ENCODE peak calls at places on chromosome 16, in ten cellular contexts. E is T-helper 2 cell, S is natural killer cell, K is progenitor cell of endocrine pancreas, N is HTR-8/SVneo, V is thoracic aorta, Q is NCI-H748 treated with DMSO at 0.1 percent for 48 hours, D is MCF 10A, T is esophagus muscularis mucosa, H is non-pigmented ciliary epithelial cell. U is an unnamed sample.
A peak's percentile ranks its signal among the peaks of the same experiment; 100 is the strongest.

GRCh38 chr16:12157510-12158093 is 181.1 kb downstream of the SNX29 start:
- DNase-seq in E (no peak), S (no peak), K (no peak), N (peak; percentile 34), V (no peak), Q (no peak), D (no peak), T (no peak), H (no peak), U (no peak)

GRCh38 chr16:6193718-6194117 is 1096.1 kb upstream of the EEF2KMT start:
- DNase-seq in E (no peak), S (no peak), K (peak; percentile 62), N (no peak), V (no peak), Q (no peak), D (no peak), T (no peak), H (no peak), U (no peak)

GRCh38 chr16:21684199-21684598 is 20.4 kb downstream of the OTOA start:
- DNase-seq in E (no peak), S (peak; percentile 20), K (no peak), N (no peak), V (no peak), Q (no peak), D (peak; percentile 27), T (no peak), H (no peak), U (peak; percentile 28)

GRCh38 chr16:70680495-70681381 is 5.1 kb downstream of the MTSS2 start:
- DNase-seq in E (no peak), S (no peak), K (no peak), N (no peak), V (no peak), Q (no peak), D (no peak), T (no peak), H (no peak), U (no peak)

GRCh38 chr16:10988164-10988803 is 43.9 kb downstream of the CLEC16A start:
- DNase-seq in E (no peak), S (no peak), K (no peak), N (no peak), V (no peak), Q (no peak), D (no peak), T (no peak), H (no peak), U (peak; percentile 49)

GRCh38 chr16:11256657-11257130 is 690 bp upstream of the SOCS1 start:
- DNase-seq in E (no peak), S (no peak), K (peak; percentile 42), N (no peak), V (no peak), Q (no peak), D (peak; percentile 46), T (no peak), H (no peak), U (no peak)

GRCh38 chr16:80536246-80536645 is 4.5 kb upstream of the DYNLRB2 start:
- DNase-seq in E (no peak), S (no peak), K (no peak), N (no peak), V (no peak), Q (no peak), D (no peak), T (no peak), H (no peak), U (no peak)

GRCh38 chr16:68707341-68708152 is 29.5 kb upstream of the CDH1 start:
- DNase-seq in E (no peak), S (no peak), K (no peak), N (peak; percentile 98), V (no peak), Q (no peak), D (peak; percentile 88), T (no peak), H (peak; percentile 2), U (no peak)

GRCh38 chr16:31404353-31405064 is 11.4 kb downstream of the ITGAD start:
- DNase-seq in E (no peak), S (no peak), K (no peak), N (peak; percentile 80), V (no peak), Q (no peak), D (peak; percentile 10), T (no peak), H (no peak), U (no peak)

GRCh38 chr16:81618661-81619060 is 160.4 kb upstream of the PLCG2 start:
- DNase-seq in E (no peak), S (no peak), K (no peak), N (no peak), V (no peak), Q (no peak), D (no peak), T (no peak), H (no peak), U (no peak)

GRCh38 chr16:65600629-65601028 is 478.8 kb upstream of the CDH11 start:
- DNase-seq in E (no peak), S (no peak), K (no peak), N (no peak), V (no peak), Q (no peak), D (no peak), T (no peak), H (peak; percentile 26), U (no peak)

GRCh38 chr16:62665269-62665668 is 629.0 kb upstream of the CDH8 start:
- DNase-seq in E (no peak), S (no peak), K (no peak), N (no peak), V (no peak), Q (no peak), D (no peak), T (no peak), H (no peak), U (no peak)

GRCh38 chr16:87471278-87472141 is 21.3 kb downstream of the ZCCHC14 start:
- DNase-seq in E (no peak), S (no peak), K (no peak), N (no peak), V (no peak), Q (no peak), D (no peak), T (no peak), H (no peak), U (no peak)

GRCh38 chr16:88298166-88298881 is 84.4 kb upstream of the ZNF469 start:
- DNase-seq in E (no peak), S (no peak), K (no peak), N (no peak), V (peak; percentile 25), Q (no peak), D (peak; percentile 69), T (no peak), H (no peak), U (no peak)

GRCh38 chr16:74064120-74064735 is 232.4 kb upstream of the PSMD7 start:
- DNase-seq in E (no peak), S (no peak), K (no peak), N (no peak), V (no peak), Q (no peak), D (no peak), T (no peak), H (no peak), U (no peak)

GRCh38 chr16:4481526-4481925 is 5.3 kb downstream of the HMOX2 start:
- DNase-seq in E (no peak), S (no peak), K (no peak), N (no peak), V (no peak), Q (no peak), D (no peak), T (no peak), H (no peak), U (no peak)

GRCh38 chr16:84175351-84176081 is 11.3 kb downstream of the TAF1C start:
- DNase-seq in E (no peak), S (peak; percentile 39), K (peak; percentile 47), N (peak; percentile 86), V (no peak), Q (peak; percentile 34), D (peak; percentile 67), T (no peak), H (no peak), U (peak; percentile 75)

GRCh38 chr16:77784441-77785356 is 3.7 kb upstream of the VAT1L start:
- DNase-seq in E (no peak), S (no peak), K (no peak), N (no peak), V (no peak), Q (no peak), D (peak; percentile 26), T (no peak), H (no peak), U (no peak)

GRCh38 chr16:57906385-57907316 is 64.3 kb downstream of the CNGB1 start:
- DNase-seq in E (no peak), S (no peak), K (no peak), N (no peak), V (no peak), Q (no peak), D (no peak), T (no peak), H (no peak), U (no peak)

GRCh38 chr16:82639666-82640336 is 13.0 kb downstream of the CDH13 start:
- DNase-seq in E (no peak), S (no peak), K (peak; percentile 56), N (peak; percentile 49), V (no peak), Q (peak; percentile 47), D (peak; percentile 73), T (no peak), H (no peak), U (peak; percentile 54)

GRCh38 chr16:82439678-82440293 is 187.0 kb upstream of the CDH13 start:
- DNase-seq in E (no peak), S (no peak), K (no peak), N (peak; percentile 31), V (no peak), Q (no peak), D (peak; percentile 33), T (no peak), H (no peak), U (peak; percentile 21)

GRCh38 chr16:31291376-31291775 is 31.6 kb downstream of the ITGAM start:
- DNase-seq in E (no peak), S (no peak), K (no peak), N (no peak), V (no peak), Q (no peak), D (no peak), T (no peak), H (no peak), U (no peak)

GRCh38 chr16:12290165-12290564 is 313.6 kb downstream of the SNX29 start:
- DNase-seq in E (no peak), S (no peak), K (no peak), N (no peak), V (no peak), Q (no peak), D (no peak), T (no peak), H (no peak), U (no peak)

GRCh38 chr16:76531236-76531635 is 254.0 kb downstream of the CNTNAP4 start:
- DNase-seq in E (no peak), S (no peak), K (no peak), N (no peak), V (no peak), Q (no peak), D (no peak), T (no peak), H (no peak), U (no peak)

GRCh38 chr16:74521691-74522090 is 85.2 kb downstream of the GLG1 start:
- DNase-seq in E (no peak), S (no peak), K (no peak), N (peak; percentile 25), V (no peak), Q (no peak), D (peak; percentile 14), T (no peak), H (no peak), U (no peak)

GRCh38 chr16:11254913-11255736 is 879 bp downstream of the SOCS1 start:
- DNase-seq in E (peak; percentile 30), S (peak; percentile 60), K (peak; percentile 42), N (no peak), V (no peak), Q (peak; percentile 36), D (no peak), T (no peak), H (no peak), U (no peak)

GRCh38 chr16:4700380-4700996 is 7.1 kb downstream of the NUDT16L1 start:
- DNase-seq in E (no peak), S (no peak), K (no peak), N (no peak), V (no peak), Q (no peak), D (no peak), T (no peak), H (no peak), U (no peak)